ENCODE peak calls at places on chromosomes 2 and 18, in four cellular contexts. O, L, F and C are unnamed samples.

GRCh38 chr18:45059695-45060094 is 379.0 kb downstream of the SETBP1 start:
- DNase-seq in F (no peak), O (no peak), L (peak), C (peak)

GRCh38 chr2:238003234-238004032 is 36.6 kb downstream of the UBE2F start:
- DNase-seq in L (no peak), O (no peak), F (no peak), C (no peak)

GRCh38 chr18:35252466-35252865 is 11.6 kb downstream of the ZNF397 start:
- DNase-seq in O (no peak), F (no peak), L (no peak), C (no peak)

GRCh38 chr18:50679656-50680055 is 119.8 kb downstream of the MAPK4 start:
- DNase-seq in F (no peak), O (no peak), L (no peak), C (no peak)

GRCh38 chr2:233064526-233065199 is 4.5 kb downstream of the INPP5D start:
- DNase-seq in L (no peak), O (no peak), F (no peak), C (no peak)

GRCh38 chr2:201216918-201217317 is 34.0 kb downstream of the CASP10 start:
- DNase-seq in L (no peak), O (no peak), F (no peak), C (no peak)

GRCh38 chr2:38215993-38216392 is 140.0 kb upstream of the CYP1B1 start:
- DNase-seq in F (no peak), L (no peak), O (no peak), C (no peak)

GRCh38 chr2:3626118-3626816 is 31.4 kb downstream of the COLEC11 start:
- DNase-seq in L (no peak), F (no peak), O (no peak), C (peak)

GRCh38 chr2:17429130-17429529 is 89.1 kb downstream of the RAD51AP2 start:
- DNase-seq in L (no peak), F (no peak), O (no peak), C (peak)

DNA sequence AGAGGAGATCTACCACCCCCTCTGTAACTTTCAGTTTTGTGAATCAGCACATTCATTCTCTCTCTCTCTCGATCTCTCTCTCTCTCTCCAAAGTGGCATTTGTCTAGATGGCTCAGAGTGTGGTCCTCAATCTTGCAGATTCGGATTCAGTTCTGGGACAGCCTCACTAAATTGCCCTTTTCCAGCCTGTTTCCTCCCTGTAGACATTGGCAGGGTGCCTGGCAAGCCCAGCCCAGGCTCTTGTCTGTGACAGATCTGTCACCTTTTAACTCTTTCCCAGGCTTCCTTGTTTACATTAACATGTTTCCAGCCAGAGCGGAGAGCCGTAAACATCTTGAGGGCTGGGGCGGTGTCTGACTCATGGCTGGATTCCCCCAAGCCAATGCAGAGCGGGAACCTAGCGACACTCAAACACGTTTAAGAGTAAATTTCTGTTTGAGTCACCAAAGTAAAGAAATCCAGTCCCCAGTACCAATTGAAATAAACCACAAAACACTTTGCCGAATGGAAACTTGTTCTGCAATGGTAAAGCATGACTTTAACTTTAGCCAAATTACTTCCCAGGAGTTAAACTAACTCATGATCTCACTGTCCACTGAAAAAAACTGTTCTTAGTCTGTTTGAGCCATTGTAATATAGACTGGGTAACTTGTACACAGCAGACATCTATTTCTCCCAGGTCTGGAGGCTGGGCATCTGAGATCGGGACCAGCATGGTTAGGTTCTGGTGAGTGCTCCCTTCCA is 6.6 kb upstream of the CYP27C1 start:
- DNase-seq in O (no peak), F (peak), L (no peak), C (peak)
- TF ChIP-seq CHD1 in O (no peak), F (no peak), L (no peak), C (no peak)

DNA sequence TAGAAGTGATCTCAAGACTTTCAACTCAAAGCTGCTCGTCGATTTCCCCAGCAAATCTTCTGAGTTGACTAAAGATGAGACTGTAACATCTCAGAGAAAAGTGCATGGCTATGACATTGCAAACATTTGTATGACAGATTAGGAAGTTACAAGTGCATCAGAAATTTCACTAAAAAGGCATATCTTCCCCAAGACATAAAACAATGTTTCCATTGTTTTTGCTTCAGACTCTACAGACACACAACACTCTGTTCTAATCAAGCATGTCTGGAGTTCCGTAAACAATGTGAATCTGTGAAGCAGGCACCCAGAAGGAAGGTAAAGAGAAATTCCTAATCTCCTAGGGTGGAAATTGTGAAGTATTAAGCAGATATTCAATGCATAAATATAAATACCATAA is 144.6 kb upstream of the LYPD1 start:
- DNase-seq in O (no peak), L (no peak), F (no peak), C (no peak)
- TF ChIP-seq CHD1 in O (no peak), L (no peak), F (no peak), C (no peak)

GRCh38 chr2:119696005-119696404 is 17.0 kb downstream of the TMEM177 start:
- DNase-seq in O (no peak), L (no peak), F (no peak), C (no peak)
- TF ChIP-seq CHD1 in O (no peak), L (no peak), F (no peak), C (no peak)

GRCh38 chr2:188610050-188610444 is 318.4 kb downstream of the GULP1 start:
- DNase-seq in O (no peak), F (no peak), L (no peak), C (no peak)

GRCh38 chr2:188610827-188611226 is 319.2 kb downstream of the GULP1 start:
- DNase-seq in L (no peak), O (no peak), F (no peak), C (peak)

GRCh38 chr2:188604579-188604978 is 312.9 kb downstream of the GULP1 start:
- DNase-seq in F (no peak), O (no peak), L (no peak), C (peak)

GRCh38 chr2:188609321-188610049 is 317.8 kb downstream of the GULP1 start:
- DNase-seq in L (no peak), F (no peak), O (no peak), C (peak)

GRCh38 chr2:188607501-188607900 is 315.8 kb downstream of the GULP1 start:
- DNase-seq in L (no peak), O (no peak), F (no peak), C (no peak)
- TF ChIP-seq CHD1 in L (no peak), O (no peak), F (no peak), C (no peak)

DNA sequence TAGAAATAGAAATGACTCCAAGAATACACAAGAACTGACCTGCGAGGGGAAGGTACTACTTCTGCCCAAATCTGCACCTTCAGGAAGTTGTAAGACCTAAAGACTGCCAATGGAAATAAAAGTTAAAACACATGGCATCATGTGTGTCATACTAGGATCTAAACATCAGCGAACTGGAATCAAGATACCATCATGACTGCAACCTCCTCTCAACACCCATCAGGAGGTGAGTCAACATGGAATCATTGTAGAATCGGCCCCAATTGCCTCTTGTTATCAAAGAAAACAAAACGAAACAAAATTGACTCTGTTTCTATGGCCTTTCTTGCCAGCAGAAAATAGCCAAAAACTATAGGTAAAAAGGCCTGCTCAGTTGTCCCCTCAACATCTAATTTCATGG is 15.1 kb downstream of the RDH14 start:
- DNase-seq in O (no peak), L (no peak), F (no peak), C (peak)
- TF ChIP-seq CHD1 in O (no peak), L (no peak), F (no peak), C (no peak)

GRCh38 chr2:224556381-224556780 is 28.8 kb downstream of the CUL3 start:
- DNase-seq in O (no peak), L (no peak), F (no peak), C (no peak)

GRCh38 chr2:224561234-224562005 is 23.7 kb downstream of the CUL3 start:
- DNase-seq in L (no peak), F (peak), O (no peak), C (peak)

GRCh38 chr2:224562831-224563230 is 22.3 kb downstream of the CUL3 start:
- DNase-seq in F (no peak), L (no peak), O (no peak), C (no peak)

GRCh38 chr2:224563537-224563936 is 21.6 kb downstream of the CUL3 start:
- DNase-seq in O (no peak), L (no peak), F (no peak), C (no peak)

DNA sequence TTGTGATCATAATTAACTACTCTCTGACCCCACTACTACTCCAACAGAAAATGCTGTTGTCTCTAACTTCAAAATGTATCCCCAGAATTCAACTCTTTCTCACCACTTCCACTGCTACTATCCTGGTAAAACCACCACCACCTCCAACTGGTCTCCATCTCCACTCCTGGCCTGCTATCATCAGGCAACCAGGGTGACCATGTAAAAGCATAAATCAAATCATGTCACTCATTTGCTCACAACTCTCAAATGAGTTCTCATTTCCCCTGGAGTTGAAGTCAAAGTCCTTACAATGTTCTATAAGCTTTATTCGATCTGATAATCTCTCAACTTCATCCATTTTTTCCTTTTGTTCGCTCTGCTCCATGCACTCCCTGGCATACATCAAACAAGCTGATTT is 24.6 kb downstream of the CUL3 start:
- DNase-seq in L (no peak), F (no peak), O (no peak), C (no peak)
- TF ChIP-seq CHD1 in L (no peak), F (no peak), O (no peak), C (no peak)

GRCh38 chr2:36861896-36862295 is 104.4 kb downstream of the STRN start:
- DNase-seq in O (no peak), F (no peak), L (no peak), C (no peak)

GRCh38 chr2:36854241-36854640 is 112.1 kb downstream of the STRN start:
- DNase-seq in O (no peak), L (no peak), F (no peak), C (no peak)

GRCh38 chr2:36859366-36859792 is 107.0 kb downstream of the STRN start:
- DNase-seq in F (no peak), L (no peak), O (no peak), C (peak)

GRCh38 chr2:36857713-36858112 is 108.6 kb downstream of the STRN start:
- DNase-seq in F (no peak), L (no peak), O (no peak), C (no peak)

DNA sequence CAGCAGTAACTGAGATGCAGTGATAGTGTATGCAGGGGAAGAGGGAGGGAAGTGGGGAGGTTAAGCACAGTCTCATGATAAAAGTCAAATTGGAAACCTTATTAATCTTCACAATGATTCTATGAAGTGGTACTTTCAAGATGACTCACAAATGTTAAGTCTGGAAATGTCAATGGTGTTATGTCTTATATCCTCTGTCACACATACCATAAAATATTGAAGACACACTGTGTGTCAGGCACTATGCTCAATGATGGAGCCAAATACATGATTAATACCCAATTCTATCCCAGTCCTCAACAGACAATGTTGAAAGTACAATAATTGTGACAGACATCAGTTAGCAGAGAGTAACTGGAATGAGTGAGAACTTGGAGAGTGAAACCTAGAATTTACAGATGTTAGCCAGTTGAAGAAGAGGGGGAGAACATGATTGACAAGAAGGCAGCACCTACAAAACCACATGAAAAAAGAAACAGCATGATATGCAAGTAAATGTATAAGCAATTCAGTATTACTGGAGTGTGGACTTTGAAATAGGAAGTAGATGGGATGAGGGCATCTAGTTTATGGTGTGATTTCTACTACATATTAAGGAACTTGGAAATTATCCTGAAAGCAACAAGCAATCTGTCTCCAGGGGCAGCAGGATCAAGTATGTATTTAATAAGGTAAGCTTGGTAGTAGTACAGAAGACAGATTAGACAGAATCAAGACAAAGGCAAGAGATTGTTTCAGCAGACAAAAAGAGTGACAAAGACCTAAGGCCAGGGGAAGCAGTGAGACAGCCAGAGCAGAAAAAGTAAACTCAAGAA is 107.6 kb downstream of the STRN start:
- DNase-seq in F (peak), O (no peak), L (no peak), C (no peak)
- TF ChIP-seq CHD1 in F (no peak), O (no peak), L (no peak), C (no peak)